ENCODE peak calls at places on chromosomes 12 and 14, in eight cellular contexts. E, B, L, J, X, W, H and F are unnamed samples.

GRCh38 chr14:69037790-69038448 is 58.8 kb upstream of the ACTN1 start:
- DNase-seq in E (peak), B (no peak), L (peak), J (no peak), X (no peak), W (no peak), H (no peak), F (no peak)

GRCh38 chr12:94768398-94769039 is 118.2 kb upstream of the TMCC3 start:
- DNase-seq in E (no peak), B (no peak), L (no peak), J (peak), X (no peak), W (no peak), H (no peak), F (no peak)

GRCh38 chr14:104419865-104420458 is 159.6 kb upstream of the C14orf180 start:
- DNase-seq in E (no peak), B (no peak), L (peak), J (no peak), X (no peak), W (no peak), H (no peak), F (no peak)

GRCh38 chr12:101634724-101635123 is 40.0 kb downstream of the MYBPC1 start:
- DNase-seq in E (no peak), B (no peak), L (no peak), J (no peak), X (no peak), W (no peak), H (no peak), F (no peak)

GRCh38 chr12:65695077-65695865 is 129.0 kb upstream of the HMGA2 start:
- DNase-seq in E (peak), B (no peak), L (no peak), J (peak), X (peak), W (no peak), H (peak), F (peak)

GRCh38 chr12:52251367-52252055 is 18.5 kb downstream of the KRT7 start:
- DNase-seq in E (no peak), B (no peak), L (no peak), J (no peak), X (no peak), W (no peak), H (no peak), F (no peak)

GRCh38 chr12:125434936-125435443 is 369.8 kb downstream of the AACS start:
- DNase-seq in E (no peak), B (no peak), L (no peak), J (no peak), X (no peak), W (no peak), H (no peak), F (no peak)

GRCh38 chr12:100061814-100062213 is 77.1 kb upstream of the ANKS1B start:
- DNase-seq in E (no peak), B (no peak), L (no peak), J (peak), X (no peak), W (no peak), H (no peak), F (no peak)

GRCh38 chr14:39372656-39373055 is 59.6 kb downstream of the FBXO33 start:
- DNase-seq in E (peak), B (no peak), L (no peak), J (peak), X (no peak), W (no peak), H (no peak), F (no peak)

GRCh38 chr12:117380083-117380482 is 18.7 kb upstream of the NOS1 start:
- DNase-seq in E (no peak), B (no peak), L (no peak), J (no peak), X (no peak), W (no peak), H (no peak), F (no peak)

GRCh38 chr12:85004199-85004598 is 31.9 kb downstream of the TSPAN19 start:
- DNase-seq in E (no peak), B (no peak), L (no peak), J (no peak), X (no peak), W (no peak), H (no peak), F (no peak)

GRCh38 chr12:24416423-24417109 is 467.1 kb upstream of the SOX5 start:
- DNase-seq in E (no peak), B (no peak), L (no peak), J (no peak), X (no peak), W (no peak), H (no peak), F (no peak)
- H3K4me3 ChIP-seq in E (no peak), B (no peak), L (no peak), J (no peak), X (no peak), W (no peak), H (no peak), F (no peak)

DNA sequence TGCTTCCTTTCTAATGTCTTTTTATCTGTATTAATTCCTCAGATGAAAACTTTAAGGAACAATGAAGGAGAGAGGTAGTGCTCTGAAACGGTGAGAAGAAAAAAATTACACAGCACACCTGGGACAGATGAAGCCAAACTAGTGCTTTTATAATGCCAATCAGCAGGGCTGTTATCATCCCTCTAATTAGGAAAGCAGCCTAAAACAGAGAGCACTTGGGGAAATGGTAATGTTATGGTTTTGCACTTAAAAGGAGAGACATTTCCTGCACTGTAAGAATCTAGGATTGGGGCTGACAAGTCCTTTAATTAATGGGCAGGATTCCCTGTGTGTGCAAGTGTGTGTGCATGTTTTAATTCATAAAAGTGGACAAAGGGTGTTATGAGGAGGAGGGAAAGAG is 4.8 kb upstream of the LMO3 start:
- DNase-seq in E (no peak), B (no peak), L (no peak), J (no peak), X (no peak), W (no peak), H (no peak), F (no peak)
- H3K4me3 ChIP-seq in E (no peak), B (no peak), L (no peak), J (peak), X (no peak), W (no peak), H (no peak), F (no peak)

GRCh38 chr12:48455116-48455515 is 17.2 kb upstream of the ANP32D start:
- DNase-seq in E (no peak), B (no peak), L (no peak), J (no peak), X (no peak), W (no peak), H (no peak), F (no peak)
- H3K4me3 ChIP-seq in E (no peak), B (no peak), L (no peak), J (no peak), X (no peak), W (no peak), H (no peak), F (no peak)

GRCh38 chr14:42229294-42229693 is 622.6 kb downstream of the LRFN5 start:
- DNase-seq in E (no peak), B (no peak), L (no peak), J (no peak), X (no peak), W (no peak), H (no peak), F (no peak)
- H3K4me3 ChIP-seq in E (no peak), B (no peak), L (no peak), J (no peak), X (no peak), W (no peak), H (no peak), F (no peak)

GRCh38 chr12:400828-401227 is 616 bp upstream of the CCDC77 start:
- DNase-seq in E (no peak), B (no peak), L (peak), J (no peak), X (no peak), W (no peak), H (no peak), F (no peak)

GRCh38 chr12:402127-402456 is 648 bp downstream of the CCDC77 start:
- DNase-seq in E (peak), B (peak), L (no peak), J (peak), X (no peak), W (no peak), H (no peak), F (peak)

DNA sequence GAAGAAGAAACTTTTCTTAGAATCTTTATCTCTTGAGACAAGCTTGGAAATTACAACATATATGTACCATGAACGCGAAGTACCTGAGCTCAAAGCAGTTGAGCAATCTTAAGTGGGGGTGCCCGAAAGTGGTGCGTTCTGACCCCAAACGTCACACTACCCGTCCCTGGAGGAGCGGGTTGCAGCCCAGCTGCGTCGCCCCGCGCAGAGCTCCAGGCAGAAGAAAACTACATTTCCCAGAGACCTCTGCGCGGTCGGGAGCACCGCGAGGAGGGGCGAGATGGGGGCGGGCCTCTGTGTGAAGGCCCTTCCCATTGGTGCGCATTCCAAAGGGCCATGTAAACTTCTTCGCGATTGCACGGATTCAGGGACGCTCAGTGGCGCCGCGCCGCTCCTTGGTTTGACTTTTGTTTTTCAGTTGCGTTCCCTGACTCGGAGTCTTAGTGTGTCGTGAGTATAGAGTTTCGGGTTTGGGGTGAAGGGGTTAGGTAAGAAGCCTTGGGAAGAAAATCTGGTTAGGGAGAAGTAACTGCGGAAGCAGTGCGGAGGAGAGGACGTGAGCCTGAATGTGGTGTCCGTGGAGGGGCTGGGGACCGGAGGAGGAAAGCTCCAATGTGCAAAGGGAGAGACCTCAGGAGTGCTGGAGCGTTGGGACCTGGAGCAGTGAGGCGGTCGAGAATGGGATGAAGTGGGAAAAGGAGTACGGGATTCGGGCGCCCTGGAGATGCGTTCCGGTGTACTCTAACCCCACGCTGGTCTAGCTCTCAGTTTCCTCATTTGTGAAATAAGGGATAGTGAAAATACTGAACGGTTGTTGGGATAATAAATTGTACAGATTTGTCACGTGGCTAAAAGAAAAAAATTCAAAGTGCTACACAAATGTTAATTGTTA is at the start of gene CCDC77:
- DNase-seq in E (peak), B (peak), L (peak), J (peak), X (peak), W (peak), H (peak), F (peak)
- H3K4me3 ChIP-seq in E (peak), B (peak), L (peak), J (peak), X (peak), W (peak), H (peak), F (peak)

DNA sequence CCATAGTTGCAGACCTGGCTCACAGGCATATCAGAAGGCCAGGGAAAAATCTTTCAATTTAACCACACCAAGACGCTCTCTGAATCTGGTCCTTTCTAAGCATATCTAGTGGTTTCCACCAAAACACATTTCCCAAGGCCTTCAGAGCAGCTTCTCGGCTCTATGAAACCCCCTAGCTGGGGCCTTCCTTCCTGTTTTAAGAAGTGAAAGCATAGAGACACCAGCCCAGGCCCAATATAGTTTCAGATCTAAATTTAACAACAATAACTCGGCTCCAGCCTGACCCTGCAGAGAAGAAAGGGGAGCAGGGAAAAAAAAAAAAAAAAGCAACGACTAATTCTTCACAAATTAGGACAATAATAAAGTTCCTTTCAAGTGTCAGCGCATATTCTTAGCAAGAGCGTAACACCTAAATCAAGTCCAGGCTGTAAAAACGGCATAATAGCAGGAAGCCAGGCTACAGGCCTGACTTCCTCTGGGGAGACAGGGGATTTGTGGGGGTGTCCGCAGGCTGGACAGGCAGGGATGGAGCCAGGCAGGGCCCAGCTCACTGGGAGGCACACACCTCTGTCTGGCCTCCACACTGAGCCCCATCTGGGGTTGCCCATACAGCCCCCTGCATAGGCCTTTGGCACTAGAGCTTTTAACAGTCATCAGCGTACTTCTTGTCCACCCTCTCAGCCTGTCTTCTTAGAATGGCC is 773.1 kb downstream of the MED13L start:
- DNase-seq in E (no peak), B (peak), L (no peak), J (no peak), X (no peak), W (no peak), H (no peak), F (no peak)
- H3K4me3 ChIP-seq in E (no peak), B (no peak), L (no peak), J (no peak), X (no peak), W (no peak), H (no peak), F (no peak)

GRCh38 chr14:50677527-50678063 is 9.5 kb upstream of the SAV1 start:
- DNase-seq in E (peak), B (no peak), L (no peak), J (peak), X (no peak), W (no peak), H (peak), F (peak)
- H3K4me3 ChIP-seq in E (no peak), B (no peak), L (no peak), J (peak), X (no peak), W (no peak), H (peak), F (peak)

GRCh38 chr12:83196694-83197350 is 510.1 kb downstream of the TMTC2 start:
- DNase-seq in E (no peak), B (no peak), L (no peak), J (no peak), X (no peak), W (no peak), H (no peak), F (no peak)
- H3K4me3 ChIP-seq in E (no peak), B (no peak), L (no peak), J (no peak), X (no peak), W (no peak), H (no peak), F (no peak)